ENCODE peak calls at places on chromosomes 11 and 22, in four cellular contexts. E is A549, C is H1, D is HepG2. H is an unnamed sample.
A peak's percentile ranks its signal among the peaks of the same experiment; 100 is the strongest.

GRCh38 chr11:110951041-110951440 is 238.8 kb upstream of the ARHGAP20 start:
- DNase-seq in D (no peak), C (no peak), E (no peak), H (no peak)

GRCh38 chr22:44738347-44738715 is 14.0 kb upstream of the ARHGAP8 start:
- DNase-seq in C (peak; percentile 54), E (no peak), D (peak; percentile 22), H (peak; percentile 22)

GRCh38 chr22:21932347-21932746 is 20.3 kb downstream of the PPM1F start:
- DNase-seq in C (no peak), D (no peak), E (no peak), H (no peak)

GRCh38 chr11:38543311-38543710 is 1945.3 kb upstream of the RAG2 start:
- DNase-seq in E (no peak), D (no peak), C (no peak), H (no peak)

GRCh38 chr11:37442576-37442975 is 844.5 kb upstream of the RAG2 start:
- DNase-seq in C (no peak), D (no peak), E (no peak), H (no peak)

GRCh38 chr11:118939948-118940598 is 14.3 kb upstream of the BCL9L start:
- DNase-seq in E (no peak), D (no peak), C (no peak), H (peak; percentile 41)

GRCh38 chr22:22923379-22923778 is 35.8 kb downstream of the IGLL5 start:
- DNase-seq in E (no peak), D (no peak), C (no peak), H (peak; percentile 60)

GRCh38 chr22:41952713-41953112 is 763 bp downstream of the SMIM45 start:
- DNase-seq in D (no peak), C (no peak), E (no peak), H (no peak)

GRCh38 chr11:109547356-109548027 is 125.5 kb downstream of the C11orf87 start:
- DNase-seq in C (no peak), D (no peak), E (no peak), H (no peak)

GRCh38 chr11:3865388-3866193 is 10.1 kb downstream of the STIM1 start:
- DNase-seq in E (no peak), D (no peak), C (no peak), H (peak; percentile 55)

GRCh38 chr11:115637842-115638241 is 133.6 kb upstream of the CADM1 start:
- DNase-seq in E (no peak), C (no peak), D (no peak), H (no peak)

GRCh38 chr11:93570759-93571413 is 27.7 kb upstream of the SMCO4 start:
- DNase-seq in E (peak; percentile 64), D (peak; percentile 90), C (no peak), H (peak; percentile 9)

GRCh38 chr22:39277135-39277607 is 32.4 kb upstream of the PDGFB start:
- DNase-seq in D (no peak), E (no peak), C (no peak), H (no peak)

GRCh38 chr11:57426439-57426753 is 525 bp downstream of the SLC43A3 start:
- DNase-seq in E (no peak), C (peak; percentile 51), D (no peak), H (no peak)

GRCh38 chr22:28477556-28477955 is 202.1 kb downstream of the TTC28 start:
- DNase-seq in C (no peak), E (no peak), D (no peak), H (no peak)

GRCh38 chr22:24495365-24495675 is 188 bp downstream of the UPB1 start:
- DNase-seq in D (no peak), E (no peak), C (no peak), H (no peak)

GRCh38 chr11:132658696-132659095 is 873.6 kb downstream of the OPCML start:
- DNase-seq in E (no peak), D (no peak), C (no peak), H (no peak)

GRCh38 chr11:122100222-122101080 is 15.6 kb downstream of the BLID start:
- DNase-seq in E (no peak), C (peak; percentile 55), D (no peak), H (no peak)

GRCh38 chr11:1083621-1084551 is 9.2 kb downstream of the MUC2 start:
- DNase-seq in D (no peak), E (no peak), C (no peak), H (no peak)

GRCh38 chr11:67371549-67372231 is 1.7 kb downstream of the CLCF1 start:
- DNase-seq in D (peak; percentile 34), E (peak; percentile 74), C (peak; percentile 66), H (peak; percentile 58)

GRCh38 chr11:12286606-12287005 is 90.8 kb upstream of the PARVA start:
- DNase-seq in C (no peak), E (no peak), D (no peak), H (no peak)

GRCh38 chr11:20488352-20488751 is 100.8 kb downstream of the PRMT3 start:
- DNase-seq in E (no peak), C (no peak), D (no peak), H (no peak)

GRCh38 chr22:50581950-50582561 is 593 bp downstream of the CHKB start:
- DNase-seq in D (no peak), C (no peak), E (no peak), H (no peak)

GRCh38 chr11:100805509-100806199 is 118.6 kb downstream of the ARHGAP42 start:
- DNase-seq in D (no peak), E (no peak), C (no peak), H (peak; percentile 13)

GRCh38 chr11:100810666-100811065 is 123.6 kb downstream of the ARHGAP42 start:
- DNase-seq in E (no peak), C (no peak), D (no peak), H (no peak)

GRCh38 chr11:100812517-100812916 is 125.4 kb downstream of the ARHGAP42 start:
- DNase-seq in D (no peak), C (no peak), E (no peak), H (no peak)

GRCh38 chr11:100810146-100810545 is 123.1 kb downstream of the ARHGAP42 start:
- DNase-seq in C (no peak), E (no peak), D (no peak), H (no peak)

GRCh38 chr11:100808904-100809491 is 121.9 kb downstream of the ARHGAP42 start:
- DNase-seq in E (peak; percentile 21), D (no peak), C (no peak), H (peak; percentile 75)
- TF ChIP-seq RNF2 in E (no peak), D (no peak), C (no peak), H (no peak)

GRCh38 chr11:61596539-61596938 is 15.7 kb upstream of the SYT7 start:
- DNase-seq in D (no peak), E (no peak), C (no peak), H (no peak)

GRCh38 chr11:61592176-61592575 is 11.3 kb upstream of the SYT7 start:
- DNase-seq in D (no peak), E (no peak), C (no peak), H (no peak)

GRCh38 chr11:61596990-61597389 is 16.1 kb upstream of the SYT7 start:
- DNase-seq in C (no peak), E (no peak), D (no peak), H (no peak)

GRCh38 chr11:61598383-61598782 is 17.5 kb upstream of the SYT7 start:
- DNase-seq in C (no peak), D (no peak), E (no peak), H (no peak)

GRCh38 chr11:61594907-61595257 is 14.0 kb upstream of the SYT7 start:
- DNase-seq in C (no peak), E (no peak), D (no peak), H (no peak)
- TF ChIP-seq RNF2 in C (no peak), E (no peak), D (no peak), H (no peak)

GRCh38 chr11:15707194-15707593 is 592.5 kb downstream of the INSC start:
- DNase-seq in E (no peak), C (no peak), D (no peak), H (no peak)

GRCh38 chr11:15705886-15706285 is 591.2 kb downstream of the INSC start:
- DNase-seq in C (no peak), E (no peak), D (no peak), H (no peak)

GRCh38 chr11:15711311-15711710 is 596.6 kb downstream of the INSC start:
- DNase-seq in C (peak; percentile 49), E (no peak), D (no peak), H (no peak)

GRCh38 chr11:15710593-15711260 is 596.0 kb downstream of the INSC start:
- DNase-seq in C (no peak), D (no peak), E (no peak), H (no peak)

DNA sequence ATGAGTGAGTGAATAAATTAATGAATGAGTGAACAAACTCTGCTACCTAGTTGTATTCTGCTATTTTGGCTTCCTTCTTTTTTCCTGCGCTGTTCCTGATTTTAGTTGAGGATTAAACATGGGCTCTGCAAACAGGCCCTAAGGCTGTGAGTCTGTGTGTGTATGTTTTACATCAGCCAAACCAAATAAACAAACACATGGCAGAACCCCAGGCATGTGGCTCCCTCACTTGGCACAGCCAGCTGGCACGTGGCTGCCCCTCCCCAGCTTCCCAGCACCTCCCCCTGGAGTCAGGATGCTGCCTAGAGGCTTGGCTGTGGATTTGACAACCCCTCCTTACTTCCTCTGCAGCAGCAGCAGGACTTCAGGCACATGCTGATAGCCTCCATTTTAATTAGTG is 593.2 kb downstream of the INSC start:
- DNase-seq in C (no peak), E (peak; percentile 33), D (no peak), H (no peak)
- TF ChIP-seq RNF2 in C (no peak), E (no peak), D (no peak), H (no peak)

DNA sequence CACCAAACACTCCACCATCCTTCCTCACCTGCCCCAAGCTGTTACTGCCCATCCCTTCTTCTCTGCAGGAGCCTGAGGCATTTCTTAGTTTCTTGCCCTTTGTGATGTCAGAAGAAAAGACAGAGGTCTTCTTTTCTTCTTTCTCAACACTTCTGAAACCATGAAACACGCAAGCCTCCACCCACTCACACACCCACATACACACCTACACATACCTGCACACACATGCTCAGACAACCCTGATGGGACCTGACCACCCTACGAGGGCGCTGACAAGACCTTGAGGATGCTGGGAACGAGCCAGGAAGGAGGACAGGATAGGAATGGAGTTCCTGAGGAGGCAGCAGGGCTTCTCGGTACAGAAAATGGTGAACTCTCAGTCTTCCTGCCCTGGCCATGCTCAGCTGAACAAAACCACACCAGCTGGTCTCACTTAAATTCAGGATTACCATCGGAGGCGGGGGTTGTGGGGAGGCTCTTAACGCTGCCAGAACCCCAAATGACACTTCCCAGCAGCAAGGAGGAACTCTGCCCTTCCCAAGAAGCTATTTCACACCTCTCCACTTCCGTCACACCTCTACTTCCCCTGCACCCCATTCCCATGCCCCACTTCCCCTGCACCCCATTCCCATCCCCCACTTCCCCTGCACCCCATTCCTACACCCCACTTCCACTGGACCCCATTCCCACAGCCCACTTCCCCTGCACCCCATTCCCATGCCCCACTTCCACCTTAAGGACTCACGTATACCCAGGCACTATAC is 41.0 kb downstream of the CSF2RB start:
- DNase-seq in E (no peak), C (no peak), D (no peak), H (no peak)
- TF ChIP-seq RNF2 in E (no peak), C (no peak), D (no peak), H (no peak)

GRCh38 chr11:66297610-66298009 is 5.9 kb downstream of the TMEM151A start:
- DNase-seq in D (no peak), C (no peak), E (no peak), H (no peak)
- TF ChIP-seq RNF2 in D (no peak), C (no peak), E (no peak), H (no peak)

GRCh38 chr22:16915711-16916110 is 90.5 kb upstream of the XKR3 start:
- DNase-seq in C (no peak), D (no peak), E (no peak), H (no peak)
- TF ChIP-seq RNF2 in C (no peak), D (no peak), E (no peak), H (no peak)

H was measured in K562.